ENCODE peak calls at places on chromosome 7, in five cellular contexts. One of them, this sample, is unnamed.
A peak's percentile ranks its signal among the peaks of the same experiment; 100 is the strongest.

GRCh38 chr7:74454059-74454947 is 597 bp downstream of the GTF2IRD1 start:
- DNase-seq in PC-3: no peak
- DNase-seq in HCT116: no peak
- DNase-seq in GM23248: peak; percentile 28
- DNase-seq in neural progenitor cell: peak; percentile 63
- DNase-seq in this sample: no peak

GRCh38 chr7:124765401-124766352 is at the start of gene GPR37:
- DNase-seq in GM23248: peak; percentile 44
- DNase-seq in PC-3: peak; percentile 86
- DNase-seq in neural progenitor cell: peak; percentile 84
- DNase-seq in HCT116: peak; percentile 32
- DNase-seq in this sample: peak; percentile 91

GRCh38 chr7:2209146-2209960 is 23.4 kb downstream of the MAD1L1 start:
- DNase-seq in neural progenitor cell: peak; percentile 86
- DNase-seq in GM23248: peak; percentile 83
- DNase-seq in PC-3: peak; percentile 31
- DNase-seq in HCT116: no peak
- DNase-seq in this sample: no peak

GRCh38 chr7:97019710-97020109 is 4.9 kb downstream of the DLX5 start:
- DNase-seq in neural progenitor cell: no peak
- DNase-seq in PC-3: no peak
- DNase-seq in HCT116: no peak
- DNase-seq in GM23248: no peak
- DNase-seq in this sample: no peak

GRCh38 chr7:128963327-128963757 is 25.6 kb downstream of the IRF5 start:
- DNase-seq in HCT116: no peak
- DNase-seq in PC-3: no peak
- DNase-seq in GM23248: peak; percentile 17
- DNase-seq in neural progenitor cell: no peak
- DNase-seq in this sample: peak; percentile 65

GRCh38 chr7:2173184-2173827 is 59.4 kb downstream of the MAD1L1 start:
- DNase-seq in HCT116: no peak
- DNase-seq in PC-3: no peak
- DNase-seq in neural progenitor cell: no peak
- DNase-seq in GM23248: no peak
- DNase-seq in this sample: no peak

GRCh38 chr7:41103331-41103730 is 599.6 kb downstream of the INHBA start:
- DNase-seq in HCT116: no peak
- DNase-seq in PC-3: peak; percentile 31
- DNase-seq in GM23248: peak; percentile 34
- DNase-seq in neural progenitor cell: no peak
- DNase-seq in this sample: no peak

GRCh38 chr7:136086712-136087111 is 109.6 kb upstream of the MTPN start:
- DNase-seq in GM23248: peak; percentile 87
- DNase-seq in HCT116: peak; percentile 36
- DNase-seq in PC-3: peak; percentile 70
- DNase-seq in neural progenitor cell: peak; percentile 71
- DNase-seq in this sample: peak; percentile 89

GRCh38 chr7:3301831-3302618 is 973 bp downstream of the SDK1 start:
- DNase-seq in neural progenitor cell: peak; percentile 36
- DNase-seq in GM23248: peak; percentile 35
- DNase-seq in HCT116: no peak
- DNase-seq in PC-3: peak; percentile 39
- DNase-seq in this sample: no peak

GRCh38 chr7:134567368-134567767 is 18.5 kb downstream of the AKR1B15 start:
- DNase-seq in HCT116: no peak
- DNase-seq in GM23248: no peak
- DNase-seq in PC-3: no peak
- DNase-seq in neural progenitor cell: no peak
- DNase-seq in this sample: no peak

GRCh38 chr7:1738956-1739355 is 68.9 kb downstream of the ELFN1 start:
- DNase-seq in neural progenitor cell: no peak
- DNase-seq in PC-3: no peak
- DNase-seq in GM23248: no peak
- DNase-seq in HCT116: no peak
- DNase-seq in this sample: no peak

GRCh38 chr7:24936121-24936824 is 43.7 kb downstream of the OSBPL3 start:
- DNase-seq in HCT116: no peak
- DNase-seq in PC-3: peak; percentile 39
- DNase-seq in neural progenitor cell: no peak
- DNase-seq in GM23248: peak; percentile 47
- DNase-seq in this sample: peak; percentile 50

GRCh38 chr7:24221500-24221899 is 62.5 kb upstream of the NPY start:
- DNase-seq in PC-3: no peak
- DNase-seq in GM23248: no peak
- DNase-seq in neural progenitor cell: no peak
- DNase-seq in HCT116: no peak
- DNase-seq in this sample: no peak

GRCh38 chr7:48311464-48311863 is 140.2 kb downstream of the ABCA13 start:
- DNase-seq in neural progenitor cell: no peak
- DNase-seq in PC-3: no peak
- DNase-seq in GM23248: no peak
- DNase-seq in HCT116: no peak
- DNase-seq in this sample: no peak

GRCh38 chr7:77537595-77538185 is 595 bp downstream of the PTPN12 start:
- DNase-seq in PC-3: peak; percentile 29
- DNase-seq in neural progenitor cell: peak; percentile 77
- DNase-seq in HCT116: no peak
- DNase-seq in GM23248: peak; percentile 56
- DNase-seq in this sample: peak; percentile 43

GRCh38 chr7:85239114-85239513 is 52.3 kb upstream of the SEMA3D start:
- DNase-seq in GM23248: no peak
- DNase-seq in HCT116: no peak
- DNase-seq in PC-3: no peak
- DNase-seq in neural progenitor cell: peak; percentile 65
- DNase-seq in this sample: no peak

GRCh38 chr7:88792361-88792760 is 3.2 kb downstream of the TEX47 start:
- DNase-seq in GM23248: no peak
- DNase-seq in neural progenitor cell: no peak
- DNase-seq in PC-3: no peak
- DNase-seq in HCT116: no peak
- DNase-seq in this sample: no peak

GRCh38 chr7:134154581-134155130 is 27.5 kb downstream of the LRGUK start:
- DNase-seq in HCT116: no peak
- DNase-seq in GM23248: peak; percentile 26
- DNase-seq in neural progenitor cell: no peak
- DNase-seq in PC-3: no peak
- DNase-seq in this sample: no peak

GRCh38 chr7:115475774-115476407 is 554.0 kb downstream of the MDFIC start:
- DNase-seq in PC-3: peak; percentile 26
- DNase-seq in GM23248: no peak
- DNase-seq in HCT116: no peak
- DNase-seq in neural progenitor cell: peak; percentile 70
- DNase-seq in this sample: no peak

GRCh38 chr7:20193242-20193777 is 23.9 kb downstream of the MACC1 start:
- DNase-seq in neural progenitor cell: no peak
- DNase-seq in HCT116: no peak
- DNase-seq in GM23248: no peak
- DNase-seq in PC-3: no peak
- DNase-seq in this sample: peak; percentile 23

GRCh38 chr7:31899356-31899927 is 170.8 kb downstream of the PDE1C start:
- DNase-seq in neural progenitor cell: no peak
- DNase-seq in GM23248: no peak
- DNase-seq in HCT116: no peak
- DNase-seq in PC-3: peak; percentile 58
- DNase-seq in this sample: no peak

GRCh38 chr7:142508251-142508650 is 241.0 kb upstream of the PRSS1 start:
- DNase-seq in neural progenitor cell: no peak
- DNase-seq in GM23248: no peak
- DNase-seq in HCT116: peak; percentile 54
- DNase-seq in PC-3: peak; percentile 93
- DNase-seq in this sample: no peak

GRCh38 chr7:142503036-142503435 is 245.2 kb upstream of the PRSS58 start:
- DNase-seq in PC-3: no peak
- DNase-seq in HCT116: no peak
- DNase-seq in neural progenitor cell: no peak
- DNase-seq in GM23248: no peak
- DNase-seq in this sample: no peak

GRCh38 chr7:142507799-142508198 is 241.5 kb upstream of the PRSS1 start:
- DNase-seq in GM23248: no peak
- DNase-seq in HCT116: no peak
- DNase-seq in neural progenitor cell: no peak
- DNase-seq in PC-3: no peak
- DNase-seq in this sample: no peak

GRCh38 chr7:142501434-142501833 is 243.6 kb upstream of the PRSS58 start:
- DNase-seq in neural progenitor cell: no peak
- DNase-seq in PC-3: no peak
- DNase-seq in HCT116: no peak
- DNase-seq in GM23248: no peak
- DNase-seq in this sample: no peak

DNA sequence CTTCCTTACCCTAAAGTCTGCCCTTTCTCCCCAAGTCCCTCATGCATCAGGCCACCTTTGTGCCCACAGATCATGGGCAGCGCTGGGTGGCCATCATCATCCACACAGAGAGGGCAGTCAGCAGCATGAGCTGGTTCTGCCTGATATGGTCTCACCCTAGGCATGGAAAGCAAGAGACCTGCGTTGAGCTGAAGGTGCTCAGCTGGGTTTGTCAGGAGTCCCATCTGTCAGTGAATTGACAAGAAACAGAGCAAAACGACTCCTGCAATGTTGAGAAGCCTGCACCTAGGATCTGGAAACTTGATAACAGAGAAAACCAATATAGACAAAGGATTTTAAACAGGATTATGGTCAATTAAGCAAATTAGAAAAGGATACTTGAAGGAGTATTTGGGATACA is 242.7 kb upstream of the PRSS1 start:
- DNase-seq in GM23248: no peak
- DNase-seq in HCT116: no peak
- DNase-seq in PC-3: no peak
- DNase-seq in neural progenitor cell: no peak
- DNase-seq in this sample: no peak
- TF ChIP-seq EZH2 in GM23248: no peak
- TF ChIP-seq EZH2 in HCT116: no peak
- TF ChIP-seq EZH2 in PC-3: no peak
- TF ChIP-seq EZH2 in neural progenitor cell: no peak
- TF ChIP-seq EZH2 in this sample: no peak

DNA sequence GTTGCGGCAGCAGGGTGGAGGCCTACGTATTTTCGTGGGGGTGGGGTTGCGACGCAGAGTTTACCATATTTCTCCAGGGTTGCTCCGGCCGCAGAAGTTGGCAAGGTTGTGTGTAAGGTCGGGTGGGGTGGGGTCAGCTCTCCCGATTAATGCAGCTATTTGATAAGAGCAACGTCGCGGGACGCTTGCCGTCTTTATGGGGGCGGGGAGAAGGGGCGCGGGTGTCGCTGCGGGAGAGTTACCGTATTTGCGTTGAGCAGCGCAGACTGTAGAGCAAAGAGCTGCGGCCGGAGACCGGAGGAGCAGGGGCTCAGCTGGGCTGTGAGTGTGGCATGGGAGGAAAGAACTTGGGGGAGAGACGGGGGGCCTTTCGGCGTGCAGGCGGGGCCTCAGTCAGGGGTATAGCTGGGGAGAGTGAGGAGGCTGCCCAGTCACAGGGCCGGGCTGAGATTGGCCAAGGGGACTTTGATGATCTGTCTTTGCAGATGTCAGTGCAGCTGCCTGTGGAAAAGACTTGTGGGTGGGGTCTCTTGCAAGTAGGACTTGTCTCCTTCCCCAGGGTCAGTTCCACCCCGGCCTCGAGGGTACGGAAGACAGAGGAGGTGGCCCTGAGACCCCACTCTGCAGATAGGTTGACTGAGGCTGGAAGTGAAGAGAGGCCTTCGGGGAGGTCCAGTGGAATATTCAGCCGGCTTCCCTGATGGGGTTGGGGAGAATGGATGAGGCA is 26.6 kb downstream of the ZNF775 start:
- DNase-seq in neural progenitor cell: peak; percentile 78
- DNase-seq in HCT116: no peak
- DNase-seq in PC-3: no peak
- DNase-seq in GM23248: peak; percentile 62
- DNase-seq in this sample: peak; percentile 78
- TF ChIP-seq EZH2phosphoT487 in neural progenitor cell: no peak
- TF ChIP-seq EZH2phosphoT487 in HCT116: no peak
- TF ChIP-seq EZH2phosphoT487 in PC-3: no peak
- TF ChIP-seq EZH2phosphoT487 in GM23248: no peak
- TF ChIP-seq EZH2phosphoT487 in this sample: no peak

DNA sequence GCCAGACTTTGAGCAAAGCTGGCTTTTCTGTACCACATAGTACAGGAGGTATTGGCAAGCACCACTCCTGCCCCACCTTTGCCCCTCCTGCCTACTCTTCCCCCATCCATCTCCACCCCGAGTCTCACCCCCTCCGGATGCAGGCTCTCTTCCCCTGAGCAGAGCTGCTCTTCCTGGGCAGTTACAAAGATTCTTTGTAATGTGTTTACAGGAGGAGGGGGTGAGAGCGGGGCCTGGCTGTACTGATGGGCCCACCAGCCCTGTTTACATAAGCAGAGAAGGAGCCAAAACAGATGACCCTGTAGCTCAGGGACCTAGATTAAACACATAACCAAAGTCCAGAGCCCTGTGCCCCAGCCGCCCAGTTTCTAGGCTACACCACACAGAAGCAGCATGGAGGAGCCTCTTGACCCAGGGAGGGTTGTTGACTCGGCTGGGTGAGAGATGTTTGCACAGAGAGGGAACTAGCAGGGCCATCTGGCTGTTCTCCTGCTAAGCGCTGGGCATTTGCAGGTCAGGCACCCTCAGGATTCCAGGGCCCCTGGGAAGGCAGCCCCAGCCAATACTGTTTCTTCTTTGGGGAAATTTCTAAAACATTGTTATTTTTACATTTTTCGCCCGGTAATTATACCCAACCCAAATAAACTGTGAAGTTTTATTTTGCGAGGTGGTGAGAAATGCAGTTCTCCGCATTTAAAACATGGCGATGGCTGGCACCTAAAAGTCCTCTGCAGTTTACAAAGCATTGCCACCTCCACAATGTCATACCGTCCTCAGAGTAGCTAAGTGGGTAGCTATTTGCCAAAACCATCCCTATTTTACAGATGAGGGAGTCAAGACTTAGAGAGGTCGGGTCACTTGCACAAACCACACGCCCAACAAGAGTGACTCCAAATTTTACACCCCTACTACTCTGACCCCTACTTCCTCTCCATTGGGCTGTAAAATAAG is 11.4 kb upstream of the ZKSCAN1 start:
- DNase-seq in GM23248: no peak
- DNase-seq in HCT116: no peak
- DNase-seq in PC-3: no peak
- DNase-seq in neural progenitor cell: no peak
- DNase-seq in this sample: no peak
- H3K9ac ChIP-seq in GM23248: no peak overlapping the region
- H3K9ac ChIP-seq in HCT116: no peak overlapping the region
- H3K9ac ChIP-seq in PC-3: no peak overlapping the region
- H3K9ac ChIP-seq in neural progenitor cell: no peak overlapping the region
- H3K9ac ChIP-seq in this sample: no peak overlapping the region

GRCh38 chr7:36889182-36889581 is 164.9 kb upstream of the AOAH start:
- DNase-seq in GM23248: no peak
- DNase-seq in HCT116: no peak
- DNase-seq in neural progenitor cell: no peak
- DNase-seq in PC-3: no peak
- DNase-seq in this sample: no peak

GRCh38 chr7:36887235-36887634 is 162.9 kb upstream of the AOAH start:
- DNase-seq in neural progenitor cell: no peak
- DNase-seq in PC-3: no peak
- DNase-seq in GM23248: no peak
- DNase-seq in HCT116: no peak
- DNase-seq in this sample: no peak

GRCh38 chr7:36884863-36885262 is 160.6 kb upstream of the AOAH start:
- DNase-seq in neural progenitor cell: no peak
- DNase-seq in GM23248: no peak
- DNase-seq in PC-3: no peak
- DNase-seq in HCT116: no peak
- DNase-seq in this sample: no peak

GRCh38 chr7:36887969-36888368 is 163.7 kb upstream of the AOAH start:
- DNase-seq in neural progenitor cell: no peak
- DNase-seq in HCT116: no peak
- DNase-seq in GM23248: no peak
- DNase-seq in PC-3: no peak
- DNase-seq in this sample: no peak
- TF ChIP-seq EZH2 in neural progenitor cell: no peak
- TF ChIP-seq EZH2 in HCT116: no peak
- TF ChIP-seq EZH2 in GM23248: no peak
- TF ChIP-seq EZH2 in PC-3: no peak
- TF ChIP-seq EZH2 in this sample: no peak